ENCODE peak calls at places on chromosome 18, in four cellular contexts. I, Z, V and T are unnamed samples.

GRCh38 chr18:66640431-66640830 is 36.5 kb upstream of the CDH19 start:
- DNase-seq in I (peak), Z (no peak), V (peak), T (no peak)

GRCh38 chr18:6624729-6625308 is 104.7 kb upstream of the ARHGAP28 start:
- DNase-seq in I (no peak), Z (no peak), V (no peak), T (no peak)

GRCh38 chr18:10213526-10213925 is 240.9 kb upstream of the APCDD1 start:
- DNase-seq in I (no peak), Z (no peak), V (no peak), T (no peak)

GRCh38 chr18:59929621-59930295 is 30.0 kb downstream of the PMAIP1 start:
- DNase-seq in I (no peak), Z (no peak), V (no peak), T (no peak)

GRCh38 chr18:26103579-26103978 is 13.2 kb upstream of the SS18 start:
- DNase-seq in I (no peak), Z (no peak), V (no peak), T (no peak)

GRCh38 chr18:47215554-47216138 is 35.8 kb downstream of the SKOR2 start:
- DNase-seq in I (no peak), Z (no peak), V (no peak), T (no peak)

GRCh38 chr18:49682301-49683190 is 120.7 kb downstream of the LIPG start:
- DNase-seq in I (peak), Z (no peak), V (no peak), T (no peak)

GRCh38 chr18:702957-703659 is 9.3 kb downstream of the ENOSF1 start:
- DNase-seq in I (peak), Z (no peak), V (no peak), T (no peak)

GRCh38 chr18:59114160-59114559 is 25.5 kb upstream of the SEC11C start:
- DNase-seq in I (no peak), Z (no peak), V (no peak), T (no peak)

GRCh38 chr18:36761186-36761698 is 67.6 kb downstream of the TPGS2 start:
- DNase-seq in I (no peak), Z (no peak), V (no peak), T (no peak)

GRCh38 chr18:46676162-46676830 is 19.3 kb upstream of the LOXHD1 start:
- DNase-seq in I (no peak), Z (no peak), V (no peak), T (no peak)

GRCh38 chr18:69680128-69680527 is 267.5 kb downstream of the CD226 start:
- DNase-seq in I (no peak), Z (no peak), V (no peak), T (no peak)

GRCh38 chr18:10379511-10379910 is 74.9 kb upstream of the APCDD1 start:
- DNase-seq in I (no peak), Z (no peak), V (no peak), T (no peak)

GRCh38 chr18:78482378-78482777 is 497.2 kb upstream of the SALL3 start:
- DNase-seq in I (no peak), Z (no peak), V (no peak), T (no peak)

GRCh38 chr18:76482267-76482666 is 12.8 kb downstream of the ZNF516 start:
- DNase-seq in I (no peak), Z (no peak), V (no peak), T (no peak)

GRCh38 chr18:70693196-70693595 is 404.4 kb downstream of the SOCS6 start:
- DNase-seq in I (no peak), Z (no peak), V (no peak), T (no peak)

GRCh38 chr18:34847408-34847807 is 137.3 kb downstream of the DTNA start:
- DNase-seq in I (no peak), Z (no peak), V (no peak), T (no peak)

GRCh38 chr18:79197531-79197930 is 128.3 kb downstream of the ATP9B start:
- DNase-seq in I (no peak), Z (no peak), V (no peak), T (no peak)

GRCh38 chr18:32276896-32277295 is 87.1 kb downstream of the MEP1B start:
- DNase-seq in I (no peak), Z (no peak), V (no peak), T (no peak)

GRCh38 chr18:12657048-12657848 is 659 bp downstream of the SPIRE1 start:
- DNase-seq in I (peak), Z (peak), V (peak), T (no peak)

GRCh38 chr18:2984703-2985261 is 28.2 kb downstream of the LPIN2 start:
- DNase-seq in I (peak), Z (no peak), V (no peak), T (no peak)

GRCh38 chr18:77160515-77160914 is 27.9 kb upstream of the MBP start:
- DNase-seq in I (no peak), Z (no peak), V (no peak), T (no peak)

GRCh38 chr18:3139406-3139805 is 80.4 kb downstream of the MYOM1 start:
- DNase-seq in I (no peak), Z (no peak), V (no peak), T (no peak)

GRCh38 chr18:11970466-11971220 is 10.7 kb upstream of the IMPA2 start:
- DNase-seq in I (no peak), Z (no peak), V (no peak), T (no peak)

GRCh38 chr18:39863916-39864315 is 2091.1 kb upstream of the PIK3C3 start:
- DNase-seq in I (no peak), Z (no peak), V (no peak), T (no peak)

GRCh38 chr18:63438181-63438580 is 15.9 kb upstream of the VPS4B start:
- DNase-seq in I (no peak), Z (no peak), V (no peak), T (no peak)

GRCh38 chr18:24506175-24506574 is 45.7 kb downstream of the HRH4 start:
- DNase-seq in I (no peak), Z (no peak), V (no peak), T (no peak)

GRCh38 chr18:24504401-24504800 is 44.0 kb downstream of the HRH4 start:
- DNase-seq in I (no peak), Z (no peak), V (no peak), T (no peak)

GRCh38 chr18:24514439-24514838 is 54.0 kb downstream of the HRH4 start:
- DNase-seq in I (no peak), Z (no peak), V (no peak), T (no peak)

DNA sequence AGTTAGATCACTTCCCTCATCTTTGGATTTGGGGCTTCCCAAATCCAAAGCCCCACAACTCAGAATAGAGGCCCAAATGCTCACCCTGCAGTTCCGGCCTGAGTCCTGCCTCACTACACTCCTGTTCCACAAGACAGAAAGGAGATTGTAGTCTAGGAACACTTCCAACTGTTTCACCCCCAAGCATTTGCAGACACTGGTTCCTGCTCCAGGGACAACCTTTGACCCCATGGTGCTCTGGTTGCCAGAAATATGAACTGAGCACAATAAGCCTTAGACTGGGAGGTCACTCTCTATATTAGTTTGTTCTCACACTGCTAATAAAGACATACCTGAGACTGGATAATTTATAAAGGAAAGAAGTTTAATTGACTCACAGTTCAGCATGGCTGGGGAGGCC is 49.0 kb downstream of the HRH4 start:
- DNase-seq in I (no peak), Z (no peak), V (no peak), T (no peak)
- TF ChIP-seq CTCF in I (no peak), Z (no peak), V (no peak), T (no peak)

GRCh38 chr18:7757175-7757574 is 190.1 kb downstream of the PTPRM start:
- DNase-seq in I (no peak), Z (no peak), V (no peak), T (no peak)

GRCh38 chr18:7754258-7754657 is 187.1 kb downstream of the PTPRM start:
- DNase-seq in I (no peak), Z (no peak), V (no peak), T (no peak)

GRCh38 chr18:7758764-7759163 is 191.6 kb downstream of the PTPRM start:
- DNase-seq in I (no peak), Z (no peak), V (no peak), T (no peak)

GRCh38 chr18:7754725-7755181 is 187.6 kb downstream of the PTPRM start:
- DNase-seq in I (peak), Z (no peak), V (no peak), T (no peak)

GRCh38 chr18:7755753-7756475 is 188.8 kb downstream of the PTPRM start:
- DNase-seq in I (no peak), Z (no peak), V (no peak), T (no peak)
- TF ChIP-seq CTCF in I (peak), Z (no peak), V (peak), T (no peak)

GRCh38 chr18:44679056-44679911 is 1.4 kb upstream of the SETBP1 start:
- DNase-seq in I (peak), Z (peak), V (peak), T (peak)
- TF ChIP-seq CTCF in I (peak), Z (peak), V (peak), T (no peak)

GRCh38 chr18:74567805-74568204 is 29.9 kb upstream of the ZNF407 start:
- DNase-seq in I (no peak), Z (no peak), V (no peak), T (no peak)
- TF ChIP-seq CTCF in I (no peak), Z (no peak), V (no peak), T (no peak)